ENCODE peak calls at places on chromosomes 3 and 15, in ten cellular contexts. One of them, this sample, is unnamed.
A peak's percentile ranks its signal among the peaks of the same experiment; 100 is the strongest.

GRCh38 chr3:64295594-64295993 is 70.3 kb upstream of the PRICKLE2 start:
- DNase-seq in HFFc6: peak; percentile 82
- DNase-seq in pancreas: no peak
- DNase-seq in left ventricle myocardium inferior: no peak
- DNase-seq in GM10248: no peak
- DNase-seq in uterus: peak; percentile 76
- DNase-seq in upper lobe of left lung: no peak
- DNase-seq in NB4: no peak
- DNase-seq in neural crest cell: no peak
- DNase-seq in progenitor cell of endocrine pancreas: no peak
- DNase-seq in this sample: no peak

GRCh38 chr15:91849749-91850161 is 3.8 kb upstream of the SLCO3A1 start:
- DNase-seq in HFFc6: peak; percentile 43
- DNase-seq in pancreas: no peak
- DNase-seq in left ventricle myocardium inferior: no peak
- DNase-seq in GM10248: no peak
- DNase-seq in uterus: no peak
- DNase-seq in upper lobe of left lung: no peak
- DNase-seq in NB4: peak; percentile 76
- DNase-seq in neural crest cell: no peak
- DNase-seq in progenitor cell of endocrine pancreas: no peak
- DNase-seq in this sample: no peak

GRCh38 chr3:132721479-132722164 is 587 bp downstream of the NPHP3 start:
- DNase-seq in HFFc6: peak; percentile 52
- DNase-seq in pancreas: peak; percentile 80
- DNase-seq in left ventricle myocardium inferior: peak; percentile 70
- DNase-seq in GM10248: no peak
- DNase-seq in uterus: peak; percentile 60
- DNase-seq in upper lobe of left lung: peak; percentile 69
- DNase-seq in NB4: peak; percentile 70
- DNase-seq in neural crest cell: no peak
- DNase-seq in progenitor cell of endocrine pancreas: peak; percentile 60
- DNase-seq in this sample: peak; percentile 85

GRCh38 chr3:170508876-170509275 is 77.0 kb downstream of the SLC7A14 start:
- DNase-seq in HFFc6: no peak
- DNase-seq in pancreas: no peak
- DNase-seq in left ventricle myocardium inferior: no peak
- DNase-seq in GM10248: no peak
- DNase-seq in uterus: no peak
- DNase-seq in upper lobe of left lung: no peak
- DNase-seq in NB4: no peak
- DNase-seq in neural crest cell: no peak
- DNase-seq in progenitor cell of endocrine pancreas: no peak
- DNase-seq in this sample: no peak

GRCh38 chr3:77414881-77415280 is 375.0 kb downstream of the ROBO2 start:
- DNase-seq in HFFc6: no peak
- DNase-seq in pancreas: no peak
- DNase-seq in left ventricle myocardium inferior: no peak
- DNase-seq in GM10248: no peak
- DNase-seq in uterus: no peak
- DNase-seq in upper lobe of left lung: no peak
- DNase-seq in NB4: no peak
- DNase-seq in neural crest cell: no peak
- DNase-seq in progenitor cell of endocrine pancreas: no peak
- DNase-seq in this sample: no peak

GRCh38 chr15:70096215-70096974 is 1.3 kb downstream of the TLE3 start:
- DNase-seq in HFFc6: no peak
- DNase-seq in pancreas: peak; percentile 64
- DNase-seq in left ventricle myocardium inferior: no peak
- DNase-seq in GM10248: peak; percentile 57
- DNase-seq in uterus: peak; percentile 64
- DNase-seq in upper lobe of left lung: peak; percentile 58
- DNase-seq in NB4: peak; percentile 77
- DNase-seq in neural crest cell: peak; percentile 60
- DNase-seq in progenitor cell of endocrine pancreas: no peak
- DNase-seq in this sample: peak; percentile 64

GRCh38 chr15:27341780-27342343 is 370.9 kb downstream of the GABRG3 start:
- DNase-seq in HFFc6: no peak
- DNase-seq in pancreas: no peak
- DNase-seq in left ventricle myocardium inferior: no peak
- DNase-seq in GM10248: no peak
- DNase-seq in uterus: no peak
- DNase-seq in upper lobe of left lung: no peak
- DNase-seq in NB4: no peak
- DNase-seq in neural crest cell: no peak
- DNase-seq in progenitor cell of endocrine pancreas: no peak
- DNase-seq in this sample: no peak

GRCh38 chr15:85026304-85027032 is 44.8 kb downstream of the PDE8A start:
- DNase-seq in HFFc6: no peak
- DNase-seq in pancreas: no peak
- DNase-seq in left ventricle myocardium inferior: peak; percentile 44
- DNase-seq in GM10248: no peak
- DNase-seq in uterus: no peak
- DNase-seq in upper lobe of left lung: no peak
- DNase-seq in NB4: no peak
- DNase-seq in neural crest cell: no peak
- DNase-seq in progenitor cell of endocrine pancreas: no peak
- DNase-seq in this sample: no peak

GRCh38 chr3:73060302-73060723 is 1.1 kb upstream of the EBLN2 start:
- DNase-seq in HFFc6: no peak
- DNase-seq in pancreas: no peak
- DNase-seq in left ventricle myocardium inferior: no peak
- DNase-seq in GM10248: no peak
- DNase-seq in uterus: no peak
- DNase-seq in upper lobe of left lung: no peak
- DNase-seq in NB4: no peak
- DNase-seq in neural crest cell: no peak
- DNase-seq in progenitor cell of endocrine pancreas: no peak
- DNase-seq in this sample: no peak

GRCh38 chr3:73052857-73053256 is 8.6 kb upstream of the EBLN2 start:
- DNase-seq in HFFc6: no peak
- DNase-seq in pancreas: no peak
- DNase-seq in left ventricle myocardium inferior: no peak
- DNase-seq in GM10248: no peak
- DNase-seq in uterus: no peak
- DNase-seq in upper lobe of left lung: no peak
- DNase-seq in NB4: no peak
- DNase-seq in neural crest cell: no peak
- DNase-seq in progenitor cell of endocrine pancreas: no peak
- DNase-seq in this sample: no peak

GRCh38 chr3:73055583-73056364 is 5.7 kb upstream of the EBLN2 start:
- DNase-seq in HFFc6: no peak
- DNase-seq in pancreas: no peak
- DNase-seq in left ventricle myocardium inferior: no peak
- DNase-seq in GM10248: no peak
- DNase-seq in uterus: no peak
- DNase-seq in upper lobe of left lung: no peak
- DNase-seq in NB4: no peak
- DNase-seq in neural crest cell: no peak
- DNase-seq in progenitor cell of endocrine pancreas: no peak
- DNase-seq in this sample: peak; percentile 7

GRCh38 chr3:73061416-73061815 is at the start of gene EBLN2:
- DNase-seq in HFFc6: no peak
- DNase-seq in pancreas: no peak
- DNase-seq in left ventricle myocardium inferior: no peak
- DNase-seq in GM10248: no peak
- DNase-seq in uterus: no peak
- DNase-seq in upper lobe of left lung: no peak
- DNase-seq in NB4: no peak
- DNase-seq in neural crest cell: no peak
- DNase-seq in progenitor cell of endocrine pancreas: no peak
- DNase-seq in this sample: no peak

DNA sequence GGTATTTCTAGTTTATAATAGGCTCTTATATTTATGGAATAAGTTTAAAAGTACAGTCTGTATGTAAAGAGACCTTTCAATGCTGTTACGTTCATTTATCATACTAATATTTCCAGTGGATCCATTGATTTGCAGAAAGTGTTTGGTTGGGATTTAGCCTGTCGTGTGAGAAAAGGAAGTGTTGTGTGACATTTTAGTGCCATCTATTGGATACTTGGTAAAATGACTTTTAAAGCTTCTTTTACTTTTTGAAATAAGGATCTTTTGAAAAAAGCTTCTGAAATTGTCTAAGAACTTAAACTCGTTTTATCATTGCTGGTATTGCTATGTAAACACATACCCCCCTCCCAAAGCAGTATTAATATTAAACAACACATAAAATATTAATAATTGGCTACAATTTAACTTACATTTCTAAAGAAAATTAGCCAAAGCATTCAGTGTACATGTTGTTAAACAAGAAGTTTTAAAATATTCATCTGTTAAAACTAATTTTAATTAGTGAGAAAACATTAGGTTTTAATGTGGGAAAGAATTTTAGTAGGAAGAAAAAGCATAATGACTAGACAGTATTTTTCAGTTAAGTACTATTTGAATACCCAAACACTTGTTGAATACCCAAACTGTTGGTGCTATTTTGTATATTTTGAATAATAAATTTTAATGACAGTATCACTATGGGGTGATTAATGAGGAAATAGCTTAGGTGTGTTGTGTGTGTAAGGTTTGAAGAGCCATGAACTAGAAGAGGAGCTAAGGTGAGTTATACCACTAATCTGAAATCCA is 4.9 kb upstream of the EBLN2 start:
- DNase-seq in HFFc6: peak; percentile 42
- DNase-seq in pancreas: no peak
- DNase-seq in left ventricle myocardium inferior: no peak
- DNase-seq in GM10248: peak; percentile 26
- DNase-seq in uterus: no peak
- DNase-seq in upper lobe of left lung: no peak
- DNase-seq in NB4: peak; percentile 41
- DNase-seq in neural crest cell: no peak
- DNase-seq in progenitor cell of endocrine pancreas: no peak
- DNase-seq in this sample: no peak
- TF ChIP-seq CTCF in HFFc6: peak; percentile 71
- TF ChIP-seq CTCF in pancreas: no peak
- TF ChIP-seq CTCF in left ventricle myocardium inferior: peak; percentile 66
- TF ChIP-seq CTCF in GM10248: peak; percentile 49
- TF ChIP-seq CTCF in uterus: peak; percentile 45
- TF ChIP-seq CTCF in upper lobe of left lung: peak; percentile 32
- TF ChIP-seq CTCF in NB4: peak; percentile 18
- TF ChIP-seq CTCF in neural crest cell: peak; percentile 72
- TF ChIP-seq CTCF in progenitor cell of endocrine pancreas: peak; percentile 62
- TF ChIP-seq CTCF in this sample: no peak

GRCh38 chr15:66590435-66590834 is 24.6 kb upstream of the LCTL start:
- DNase-seq in HFFc6: no peak
- DNase-seq in pancreas: no peak
- DNase-seq in left ventricle myocardium inferior: no peak
- DNase-seq in GM10248: no peak
- DNase-seq in uterus: no peak
- DNase-seq in upper lobe of left lung: no peak
- DNase-seq in NB4: no peak
- DNase-seq in neural crest cell: no peak
- DNase-seq in progenitor cell of endocrine pancreas: no peak
- DNase-seq in this sample: no peak

GRCh38 chr15:66587020-66587419 is 21.2 kb upstream of the LCTL start:
- DNase-seq in HFFc6: no peak
- DNase-seq in pancreas: no peak
- DNase-seq in left ventricle myocardium inferior: no peak
- DNase-seq in GM10248: no peak
- DNase-seq in uterus: no peak
- DNase-seq in upper lobe of left lung: no peak
- DNase-seq in NB4: no peak
- DNase-seq in neural crest cell: no peak
- DNase-seq in progenitor cell of endocrine pancreas: no peak
- DNase-seq in this sample: no peak

GRCh38 chr15:66587749-66588148 is 22.0 kb upstream of the LCTL start:
- DNase-seq in HFFc6: no peak
- DNase-seq in pancreas: no peak
- DNase-seq in left ventricle myocardium inferior: no peak
- DNase-seq in GM10248: no peak
- DNase-seq in uterus: no peak
- DNase-seq in upper lobe of left lung: peak; percentile 51
- DNase-seq in NB4: no peak
- DNase-seq in neural crest cell: no peak
- DNase-seq in progenitor cell of endocrine pancreas: no peak
- DNase-seq in this sample: no peak

GRCh38 chr15:66588971-66589370 is 23.2 kb upstream of the LCTL start:
- DNase-seq in HFFc6: no peak
- DNase-seq in pancreas: no peak
- DNase-seq in left ventricle myocardium inferior: no peak
- DNase-seq in GM10248: no peak
- DNase-seq in uterus: no peak
- DNase-seq in upper lobe of left lung: no peak
- DNase-seq in NB4: no peak
- DNase-seq in neural crest cell: no peak
- DNase-seq in progenitor cell of endocrine pancreas: no peak
- DNase-seq in this sample: no peak

DNA sequence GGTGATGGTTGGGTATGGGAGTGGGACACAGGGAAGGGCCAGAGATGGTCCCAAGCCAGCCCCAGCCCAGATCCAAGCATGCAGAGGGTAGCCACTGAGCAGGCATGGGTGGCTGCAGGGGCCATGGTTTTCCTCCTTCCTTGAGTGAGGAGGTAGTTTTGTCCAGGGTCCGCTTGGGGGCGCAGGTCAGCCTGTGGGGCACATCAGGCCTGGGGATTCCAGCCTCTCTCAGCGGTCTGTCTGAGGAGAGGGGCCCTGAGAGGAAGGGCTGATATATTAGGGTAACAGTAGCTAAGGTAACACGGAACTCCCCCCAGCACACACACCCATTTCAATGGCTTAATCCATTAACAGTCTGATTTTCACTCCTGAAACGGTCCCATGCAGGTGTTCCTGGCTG is 22.7 kb upstream of the LCTL start:
- DNase-seq in HFFc6: no peak
- DNase-seq in pancreas: no peak
- DNase-seq in left ventricle myocardium inferior: no peak
- DNase-seq in GM10248: no peak
- DNase-seq in uterus: no peak
- DNase-seq in upper lobe of left lung: no peak
- DNase-seq in NB4: no peak
- DNase-seq in neural crest cell: no peak
- DNase-seq in progenitor cell of endocrine pancreas: no peak
- DNase-seq in this sample: no peak
- TF ChIP-seq CTCF in HFFc6: peak; percentile 44
- TF ChIP-seq CTCF in pancreas: no peak
- TF ChIP-seq CTCF in left ventricle myocardium inferior: no peak
- TF ChIP-seq CTCF in GM10248: no peak
- TF ChIP-seq CTCF in uterus: no peak
- TF ChIP-seq CTCF in upper lobe of left lung: no peak
- TF ChIP-seq CTCF in NB4: no peak
- TF ChIP-seq CTCF in neural crest cell: no peak
- TF ChIP-seq CTCF in progenitor cell of endocrine pancreas: no peak
- TF ChIP-seq CTCF in this sample: no peak

GRCh38 chr3:139104062-139104461 is 59.4 kb upstream of the PRR23C start:
- DNase-seq in HFFc6: no peak
- DNase-seq in pancreas: no peak
- DNase-seq in left ventricle myocardium inferior: no peak
- DNase-seq in GM10248: no peak
- DNase-seq in uterus: no peak
- DNase-seq in upper lobe of left lung: no peak
- DNase-seq in NB4: no peak
- DNase-seq in neural crest cell: no peak
- DNase-seq in progenitor cell of endocrine pancreas: no peak
- DNase-seq in this sample: peak; percentile 0
- TF ChIP-seq CTCF in HFFc6: no peak
- TF ChIP-seq CTCF in pancreas: no peak
- TF ChIP-seq CTCF in left ventricle myocardium inferior: no peak
- TF ChIP-seq CTCF in GM10248: no peak
- TF ChIP-seq CTCF in uterus: no peak
- TF ChIP-seq CTCF in upper lobe of left lung: no peak
- TF ChIP-seq CTCF in NB4: no peak
- TF ChIP-seq CTCF in neural crest cell: no peak
- TF ChIP-seq CTCF in progenitor cell of endocrine pancreas: no peak
- TF ChIP-seq CTCF in this sample: no peak

DNA sequence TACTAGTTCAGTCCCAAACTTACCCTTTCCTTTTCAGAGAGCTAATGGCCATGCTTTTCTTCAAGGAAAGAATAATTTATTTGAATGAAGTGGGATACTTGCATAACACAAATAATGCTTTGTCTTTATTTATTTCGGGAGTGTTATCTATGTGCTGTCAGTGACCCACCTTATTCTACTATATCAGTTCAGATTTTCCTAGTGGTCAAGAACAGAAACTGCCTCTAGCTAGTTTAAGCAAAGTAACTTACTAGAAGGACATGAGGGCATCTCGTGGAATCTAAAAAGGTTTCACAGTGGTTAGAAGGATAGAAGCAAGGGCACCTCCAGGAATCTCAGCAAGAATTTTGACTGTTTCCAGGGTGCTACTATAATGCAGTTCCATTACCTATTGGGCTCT is 3.8 kb upstream of the TIMMDC1 start:
- DNase-seq in HFFc6: no peak
- DNase-seq in pancreas: no peak
- DNase-seq in left ventricle myocardium inferior: no peak
- DNase-seq in GM10248: no peak
- DNase-seq in uterus: no peak
- DNase-seq in upper lobe of left lung: no peak
- DNase-seq in NB4: no peak
- DNase-seq in neural crest cell: no peak
- DNase-seq in progenitor cell of endocrine pancreas: no peak
- DNase-seq in this sample: no peak
- TF ChIP-seq CTCF in HFFc6: peak; percentile 45
- TF ChIP-seq CTCF in pancreas: no peak
- TF ChIP-seq CTCF in left ventricle myocardium inferior: no peak
- TF ChIP-seq CTCF in GM10248: no peak
- TF ChIP-seq CTCF in uterus: no peak
- TF ChIP-seq CTCF in upper lobe of left lung: no peak
- TF ChIP-seq CTCF in NB4: no peak
- TF ChIP-seq CTCF in neural crest cell: peak; percentile 41
- TF ChIP-seq CTCF in progenitor cell of endocrine pancreas: peak; percentile 31
- TF ChIP-seq CTCF in this sample: no peak